ENCODE peak calls at places on chromosomes 2 and 18, in seven cellular contexts. V is A549; D is ascending aorta; X is astrocyte of the spinal cord; I is fibroblast of lung; C is Calu3; J is CD4-positive, alpha-beta T cell. W is an unnamed sample.

GRCh38 chr2:240959941-240960308 is 38.5 kb upstream of the SNED1 start:
- DNase-seq in V (no peak), D (no peak), X (no peak), I (no peak), C (no peak), J (no peak), W (no peak)

GRCh38 chr2:119423041-119423440 is 8.6 kb upstream of the TMEM37 start:
- DNase-seq in V (no peak), D (no peak), X (no peak), I (no peak), C (no peak), J (no peak), W (no peak)

GRCh38 chr2:109533823-109534222 is 79.9 kb downstream of the SEPTIN10 start:
- DNase-seq in V (no peak), D (no peak), X (no peak), I (no peak), C (no peak), J (no peak), W (no peak)

GRCh38 chr2:68345129-68345875 is 19.8 kb upstream of the PLEK start:
- DNase-seq in V (no peak), D (no peak), X (no peak), I (no peak), C (no peak), J (no peak), W (no peak)

GRCh38 chr2:231127936-231128335 is 3.1 kb upstream of the HTR2B start:
- DNase-seq in V (no peak), D (no peak), X (no peak), I (no peak), C (no peak), J (no peak), W (no peak)

GRCh38 chr2:12493031-12493513 is 223.7 kb upstream of the TRIB2 start:
- DNase-seq in V (no peak), D (no peak), X (peak), I (peak), C (no peak), J (peak), W (no peak)

GRCh38 chr2:149410701-149411484 is 80.5 kb downstream of the LYPD6 start:
- DNase-seq in V (no peak), D (no peak), X (peak), I (peak), C (no peak), J (no peak), W (no peak)

GRCh38 chr2:46518848-46519247 is 39.5 kb downstream of the TMEM247 start:
- DNase-seq in V (no peak), D (no peak), X (no peak), I (no peak), C (no peak), J (no peak), W (no peak)

GRCh38 chr2:218019411-218020060 is 16.7 kb upstream of the TNS1 start:
- DNase-seq in V (no peak), D (no peak), X (no peak), I (no peak), C (no peak), J (no peak), W (no peak)

GRCh38 chr2:201952212-201952611 is 81.4 kb upstream of the FZD7 start:
- DNase-seq in V (no peak), D (no peak), X (no peak), I (no peak), C (no peak), J (no peak), W (no peak)

GRCh38 chr2:196230051-196230450 is 58.7 kb upstream of the STK17B start:
- DNase-seq in V (no peak), D (no peak), X (no peak), I (no peak), C (no peak), J (peak), W (no peak)

GRCh38 chr2:898319-898718 is 52.3 kb upstream of the SNTG2 start:
- DNase-seq in V (peak), D (no peak), X (no peak), I (no peak), C (no peak), J (no peak), W (no peak)

GRCh38 chr2:184734338-184734737 is 136.0 kb downstream of the ZNF804A start:
- DNase-seq in V (no peak), D (no peak), X (no peak), I (no peak), C (no peak), J (no peak), W (no peak)

GRCh38 chr2:100707016-100707947 is 112.7 kb upstream of the NPAS2 start:
- DNase-seq in V (no peak), D (no peak), X (no peak), I (no peak), C (no peak), J (no peak), W (no peak)

GRCh38 chr2:72154386-72154785 is 6.7 kb upstream of the CYP26B1 start:
- DNase-seq in V (no peak), D (no peak), X (no peak), I (no peak), C (no peak), J (no peak), W (no peak)

GRCh38 chr18:24657461-24657860 is 197.0 kb downstream of the HRH4 start:
- DNase-seq in V (no peak), D (no peak), X (no peak), I (peak), C (no peak), J (no peak), W (no peak)

GRCh38 chr2:16137080-16137755 is 196.9 kb downstream of the MYCN start:
- DNase-seq in V (no peak), D (no peak), X (no peak), I (no peak), C (no peak), J (no peak), W (no peak)

GRCh38 chr2:85525567-85525966 is 13.4 kb upstream of the MAT2A start:
- DNase-seq in V (no peak), D (no peak), X (no peak), I (no peak), C (no peak), J (no peak), W (no peak)

GRCh38 chr2:26241928-26242436 is 2.5 kb downstream of the HADHA start:
- DNase-seq in V (no peak), D (no peak), X (no peak), I (no peak), C (no peak), J (no peak), W (no peak)

GRCh38 chr2:58558866-58559265 is 317.7 kb upstream of the FANCL start:
- DNase-seq in V (no peak), D (no peak), X (no peak), I (no peak), C (no peak), J (no peak), W (no peak)

GRCh38 chr2:235263205-235264120 is 230.4 kb upstream of the AGAP1 start:
- DNase-seq in V (peak), D (no peak), X (peak), I (peak), C (peak), J (no peak), W (no peak)

GRCh38 chr2:137437386-137437785 is 526.9 kb upstream of the HNMT start:
- DNase-seq in V (no peak), D (no peak), X (no peak), I (no peak), C (no peak), J (no peak), W (no peak)

GRCh38 chr18:48662021-48662661 is 123.3 kb downstream of the CTIF start:
- DNase-seq in V (peak), D (no peak), X (peak), I (peak), C (peak), J (no peak), W (no peak)
- TF ChIP-seq CTCF in V (no peak), D (no peak), X (no peak), I (no peak), C (no peak), J (no peak), W (no peak)

GRCh38 chr2:108193251-108193650 is 46.5 kb upstream of the SULT1C3 start:
- DNase-seq in V (peak), D (no peak), X (peak), I (no peak), C (no peak), J (no peak), W (no peak)

GRCh38 chr2:108189316-108189715 is 50.5 kb upstream of the SULT1C3 start:
- DNase-seq in V (peak), D (no peak), X (no peak), I (no peak), C (no peak), J (no peak), W (no peak)

GRCh38 chr2:108195133-108195439 is 44.7 kb upstream of the SULT1C3 start:
- DNase-seq in V (no peak), D (no peak), X (no peak), I (no peak), C (no peak), J (no peak), W (no peak)

GRCh38 chr2:108199726-108200125 is 40.0 kb upstream of the SULT1C3 start:
- DNase-seq in V (peak), D (no peak), X (no peak), I (no peak), C (no peak), J (no peak), W (no peak)

DNA sequence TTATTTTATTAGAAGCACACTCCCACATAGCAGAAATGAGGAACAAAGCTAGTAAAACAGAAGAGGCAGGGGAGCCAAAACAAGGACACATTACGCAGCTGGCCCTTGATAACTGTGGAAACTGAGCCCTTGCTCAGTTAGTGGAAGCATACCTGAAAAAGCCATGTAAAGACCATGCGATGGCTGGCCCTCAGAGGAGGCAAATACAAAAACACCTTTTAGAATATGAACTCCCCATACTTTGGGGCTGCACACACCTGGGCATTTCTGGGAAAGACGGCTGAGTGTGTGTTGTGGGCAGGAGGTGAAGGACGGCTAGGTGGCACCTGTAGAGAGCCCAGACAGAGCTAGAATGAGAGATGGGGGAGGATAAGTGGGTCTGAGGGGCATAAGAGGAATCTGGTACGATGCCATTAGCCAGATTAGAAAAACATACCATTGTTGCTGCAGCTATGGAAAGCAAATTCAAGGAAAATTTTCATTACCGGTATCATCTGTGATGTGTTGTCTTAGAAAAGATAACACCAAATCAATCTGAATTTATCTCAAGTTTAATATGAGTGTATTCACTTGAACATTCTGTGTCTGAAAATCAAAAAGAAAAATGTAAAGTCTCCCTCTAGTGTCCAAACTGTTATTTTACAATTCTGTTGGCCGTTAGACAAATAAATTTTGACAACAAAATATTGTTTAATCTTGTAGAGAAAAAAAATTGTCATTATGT is 45.2 kb upstream of the SULT1C3 start:
- DNase-seq in V (peak), D (no peak), X (no peak), I (peak), C (no peak), J (no peak), W (no peak)
- TF ChIP-seq CTCF in V (peak), D (peak), X (peak), I (no peak), C (no peak), J (peak), W (peak)

DNA sequence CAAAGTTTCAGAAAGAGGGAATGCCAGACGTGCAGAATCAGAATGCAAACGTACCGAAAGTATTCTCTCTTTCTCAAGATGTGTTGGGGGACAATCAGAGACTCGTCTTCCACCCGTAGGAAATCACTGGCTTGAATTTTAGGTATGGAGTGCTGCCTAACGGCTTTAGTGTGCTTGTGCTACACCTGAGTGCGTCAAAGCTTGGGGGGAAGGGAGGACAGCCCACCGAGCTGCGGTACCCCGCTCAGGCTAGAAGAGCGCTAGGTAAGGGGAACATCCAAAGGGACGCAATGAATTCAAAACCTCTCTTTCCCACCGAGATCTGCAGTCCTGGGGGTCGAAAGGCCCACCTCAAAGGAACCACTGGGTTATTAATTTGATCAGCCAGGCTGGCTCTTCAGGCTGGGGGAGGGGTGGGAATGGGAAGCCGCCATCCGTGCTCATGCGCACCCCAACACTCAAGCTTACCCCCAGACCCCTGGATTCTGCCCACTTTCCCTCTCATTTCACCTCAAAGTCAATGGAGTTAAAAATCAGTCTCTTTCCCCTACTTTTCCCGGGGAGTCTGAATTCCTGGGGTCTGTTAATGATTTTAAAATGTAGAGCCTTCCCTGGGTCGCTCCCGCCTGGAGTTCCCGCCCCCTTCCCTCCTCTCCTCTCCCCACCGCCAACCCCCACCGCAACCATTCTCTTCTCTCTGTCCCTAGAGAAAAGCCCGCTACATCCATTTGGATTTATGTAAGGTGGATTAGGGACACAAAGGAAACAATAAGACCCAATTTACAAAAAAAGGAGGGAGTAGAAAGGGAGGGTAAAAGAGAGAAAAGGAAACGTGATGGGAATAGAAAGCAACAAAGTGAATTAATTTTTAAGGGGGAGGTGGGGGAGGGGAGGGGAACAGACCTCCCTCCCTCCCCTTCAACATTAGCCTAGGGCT is 2.5 kb downstream of the EPHA4 start:
- DNase-seq in V (no peak), D (no peak), X (no peak), I (no peak), C (no peak), J (no peak), W (no peak)
- TF ChIP-seq CTCF in V (no peak), D (no peak), X (no peak), I (no peak), C (no peak), J (no peak), W (no peak)

DNA sequence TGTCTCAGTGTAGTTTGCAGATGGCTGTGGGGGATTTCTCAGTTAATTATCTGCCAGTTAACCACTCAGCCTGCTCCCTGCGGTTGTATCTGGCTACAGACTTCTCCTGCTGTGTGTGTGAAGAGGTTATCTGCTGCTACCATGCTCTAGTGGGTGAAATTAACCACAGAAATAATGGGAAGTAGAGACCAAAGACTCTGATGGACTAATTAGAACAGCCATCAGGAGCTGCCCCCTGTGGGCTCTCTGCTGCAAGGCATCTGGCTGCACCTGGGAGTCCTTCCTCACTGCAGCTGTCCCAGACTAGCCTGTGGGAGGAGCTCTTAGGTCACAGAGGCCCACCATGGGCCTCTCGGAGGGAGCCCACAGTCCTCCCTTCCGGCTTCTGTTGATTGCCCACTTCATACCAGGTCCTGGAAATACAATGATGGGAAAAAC is 66.6 kb downstream of the CTIF start:
- DNase-seq in V (peak), D (no peak), X (peak), I (no peak), C (peak), J (no peak), W (no peak)
- TF ChIP-seq CTCF in V (peak), D (no peak), X (peak), I (no peak), C (no peak), J (no peak), W (peak)

DNA sequence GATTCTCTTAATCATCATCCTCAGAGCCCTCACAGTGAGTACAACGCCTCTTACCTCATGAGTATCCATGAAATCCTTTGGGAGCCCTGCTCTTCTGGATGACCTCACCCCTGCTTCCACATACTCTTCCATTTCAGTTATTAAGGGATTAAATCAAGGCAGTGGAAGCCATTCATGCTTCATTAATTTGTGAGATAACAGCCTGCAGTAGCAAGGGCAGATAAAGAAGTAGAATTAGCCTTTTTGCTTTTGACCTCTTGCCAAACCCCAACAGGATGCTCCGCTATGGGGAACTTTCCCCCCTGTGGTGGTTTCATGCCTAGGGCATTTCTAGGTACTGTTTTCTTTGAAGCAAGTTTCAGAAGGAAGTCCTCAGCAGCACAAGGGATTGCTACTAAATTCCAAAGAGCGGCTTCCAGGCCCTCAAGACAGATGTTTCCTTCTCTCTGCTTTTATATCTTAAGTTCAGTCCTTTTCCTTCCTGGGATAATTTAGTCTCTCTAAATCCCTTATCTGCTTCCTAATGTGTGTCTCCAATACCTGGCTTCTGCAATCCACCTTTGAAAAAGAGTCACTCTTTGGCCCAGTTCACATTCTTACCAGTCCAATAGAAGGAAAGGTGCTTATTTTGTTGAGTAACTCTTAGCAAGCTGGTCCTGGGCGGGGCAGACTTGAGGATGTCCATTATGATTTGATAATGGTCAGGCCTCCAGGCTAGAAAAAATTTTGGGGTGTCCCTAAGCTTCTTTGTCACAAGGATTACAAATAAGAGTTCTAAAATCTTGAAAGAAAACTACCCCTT is 76.9 kb downstream of the MYO1B start:
- DNase-seq in V (no peak), D (no peak), X (peak), I (no peak), C (no peak), J (no peak), W (no peak)
- TF ChIP-seq CTCF in V (no peak), D (no peak), X (peak), I (no peak), C (no peak), J (no peak), W (no peak)

GRCh38 chr18:35127201-35127600 is 86.0 kb downstream of the MAPRE2 start:
- DNase-seq in V (peak), D (no peak), X (no peak), I (peak), C (peak), J (no peak), W (no peak)
- TF ChIP-seq CTCF in V (no peak), D (no peak), X (peak), I (no peak), C (no peak), J (no peak), W (no peak)

DNA sequence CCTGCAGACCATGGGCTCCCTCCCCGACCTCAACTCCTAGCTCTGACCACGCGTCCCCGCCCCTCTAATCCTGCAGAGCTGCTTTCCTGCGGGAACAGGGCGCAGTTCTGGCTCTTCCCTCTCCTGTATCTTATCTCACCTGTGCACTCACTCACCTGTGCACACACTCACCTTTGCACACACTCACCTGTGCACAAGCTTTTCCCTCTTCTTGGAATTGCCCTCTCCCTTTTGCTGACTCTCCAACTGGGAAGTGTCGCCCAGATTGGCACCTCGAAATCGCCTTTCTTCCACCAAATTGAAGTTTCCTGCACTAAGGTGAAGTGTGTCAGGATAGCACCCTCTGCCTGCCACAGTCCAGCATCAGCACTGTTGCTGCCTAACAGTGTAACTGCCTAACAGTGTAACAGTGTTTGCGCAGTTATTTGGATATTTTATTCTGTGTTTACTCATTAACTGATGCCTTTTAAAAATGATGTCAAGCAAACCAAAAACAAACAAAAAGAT is 585 bp upstream of the CMPK2 start:
- DNase-seq in V (peak), D (no peak), X (peak), I (peak), C (peak), J (peak), W (no peak)
- TF ChIP-seq CTCF in V (peak), D (no peak), X (peak), I (peak), C (peak), J (peak), W (no peak)

W was measured in D721Med.